ENCODE peak calls at places on chromosome 20, in eight cellular contexts. W, V, E, G, L, M, Q and H are unnamed samples.

GRCh38 chr20:52230406-52230805 is 38.8 kb upstream of the ZFP64 start:
- DNase-seq in L (no peak), V (no peak), M (no peak), W (no peak), G (no peak), Q (no peak), E (no peak), H (no peak)

GRCh38 chr20:9981834-9982233 is 53.0 kb upstream of the ANKEF1 start:
- DNase-seq in E (no peak), G (no peak), M (no peak), V (no peak), L (no peak), W (no peak), Q (no peak), H (no peak)

GRCh38 chr20:23225407-23226060 is 125.1 kb upstream of the NXT1 start:
- DNase-seq in Q (peak; percentile 74), V (no peak), L (peak; percentile 89), W (no peak), E (no peak), M (peak; percentile 67), G (peak; percentile 48), H (no peak)

GRCh38 chr20:50344232-50345071 is 153.8 kb downstream of the CEBPB start:
- DNase-seq in L (no peak), G (no peak), E (no peak), V (no peak), M (no peak), Q (no peak), W (no peak), H (no peak)

GRCh38 chr20:39800548-39800947 is 838.4 kb downstream of the DHX35 start:
- DNase-seq in E (peak; percentile 70), M (no peak), Q (no peak), L (peak; percentile 65), W (no peak), V (peak; percentile 9), G (peak; percentile 56), H (no peak)

GRCh38 chr20:36320898-36321695 is 15.0 kb downstream of the DLGAP4 start:
- DNase-seq in V (no peak), G (no peak), Q (no peak), M (no peak), W (no peak), L (no peak), E (no peak), H (no peak)

GRCh38 chr20:56257604-56258003 is 9.1 kb downstream of the MC3R start:
- DNase-seq in G (no peak), V (no peak), M (no peak), E (no peak), Q (no peak), L (no peak), W (no peak), H (no peak)

GRCh38 chr20:16530201-16530681 is 43.0 kb downstream of the KIF16B start:
- DNase-seq in E (peak; percentile 56), Q (peak; percentile 89), M (peak; percentile 62), V (no peak), G (no peak), L (no peak), W (no peak), H (no peak)

GRCh38 chr20:36352843-36353553 is 46.9 kb downstream of the DLGAP4 start:
- DNase-seq in M (no peak), Q (no peak), V (no peak), W (no peak), L (no peak), E (no peak), G (no peak), H (no peak)

DNA sequence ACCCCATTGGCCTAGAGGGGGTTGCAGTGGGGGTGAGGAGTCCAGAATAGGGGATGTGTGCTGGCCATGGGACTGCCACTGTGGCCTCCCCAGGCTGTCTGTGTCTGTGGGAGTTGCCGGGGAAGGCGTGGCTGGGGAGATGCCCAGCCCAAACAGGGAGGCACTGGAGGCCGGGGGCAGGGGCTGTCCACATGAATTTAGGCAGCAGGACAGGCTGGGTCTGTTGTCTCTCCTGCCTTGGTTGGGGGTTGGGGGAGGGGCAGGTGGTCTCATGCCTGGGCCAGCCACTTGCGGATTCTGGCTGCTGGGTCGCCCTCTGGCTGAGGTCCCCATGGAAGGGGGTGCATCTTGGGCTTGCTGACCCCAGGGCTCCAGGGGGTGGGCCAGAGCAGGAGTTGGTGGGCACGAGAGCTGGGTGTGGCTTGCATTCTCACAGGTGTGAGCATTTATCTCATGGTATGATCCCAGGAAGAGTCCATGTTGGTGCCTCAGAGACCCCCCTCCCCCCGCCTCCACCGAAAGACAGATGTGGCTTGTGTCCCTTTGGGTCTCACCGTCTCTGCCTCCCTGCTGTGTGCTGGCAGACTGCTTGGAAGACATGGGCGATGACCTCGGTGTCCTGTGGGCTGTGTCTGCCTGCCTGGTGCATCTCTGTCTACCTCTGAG is 4.0 kb downstream of the SOX18 start:
- DNase-seq in E (peak; percentile 17), W (no peak), Q (no peak), V (peak; percentile 49), M (no peak), L (no peak), G (no peak), H (no peak)
- H3K27ac ChIP-seq in E (no peak overlapping the region), W (no peak overlapping the region), Q (no peak overlapping the region), V (no peak overlapping the region), M (peak overlapping the region; percentile 4), L (no peak overlapping the region), G (peak overlapping the region; percentile 95), H (no peak overlapping the region)

DNA sequence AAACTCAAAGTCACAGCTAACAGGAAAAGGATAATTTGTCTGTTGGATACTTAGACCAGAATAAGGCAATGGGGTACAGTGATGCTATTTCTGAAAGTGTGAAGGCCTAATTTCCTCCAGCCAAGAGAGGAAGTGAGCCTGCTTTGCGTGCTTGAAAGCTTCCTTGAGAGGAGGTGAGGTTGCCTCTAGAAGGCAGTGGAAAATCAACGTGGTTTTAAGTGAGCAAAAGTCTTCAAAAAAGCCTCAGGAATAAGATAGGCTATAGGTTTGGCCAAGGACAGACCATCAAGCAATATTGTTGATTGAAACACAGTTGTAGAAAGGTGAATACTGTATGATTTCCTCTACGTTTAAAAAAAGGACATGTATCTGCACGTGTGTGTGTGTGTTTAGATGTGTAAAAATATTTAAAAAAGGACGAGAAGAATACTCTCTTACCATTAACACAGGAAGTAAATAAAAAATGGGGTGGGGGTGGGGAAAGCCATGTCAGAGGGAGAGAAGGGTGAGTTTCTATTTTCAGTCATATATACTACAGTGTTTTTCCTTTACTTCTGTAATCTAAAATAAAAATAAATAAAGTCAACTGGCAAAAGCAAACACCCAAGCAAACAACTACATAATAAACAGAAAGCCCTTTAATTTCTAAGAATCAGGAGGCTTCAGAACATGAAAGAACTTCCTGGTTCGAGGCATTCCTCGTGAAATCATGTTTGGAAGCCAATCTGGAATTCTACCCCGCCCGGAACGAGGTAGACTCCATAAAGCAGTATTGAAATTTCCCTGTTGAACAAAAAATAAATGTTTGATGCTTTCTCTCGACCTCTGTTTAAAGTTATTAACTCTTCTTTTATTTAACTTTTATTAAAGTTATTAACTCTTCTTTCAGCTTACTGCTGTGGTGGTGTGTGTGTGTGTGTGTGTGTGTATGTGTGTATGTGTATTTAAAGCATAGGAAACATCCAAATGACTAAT is 158.0 kb upstream of the ZNF217 start:
- DNase-seq in Q (peak; percentile 71), G (no peak), W (peak; percentile 50), E (no peak), M (peak; percentile 24), L (no peak), V (peak; percentile 23), H (no peak)
- H3K4me1 ChIP-seq in Q (peaks cover 9% of the 10 kb centered on the region), G (peaks cover 14% of the 10 kb centered on the region), W (peaks cover 73% of the 10 kb centered on the region), E (peaks cover 11% of the 10 kb centered on the region), M (peaks cover 13% of the 10 kb centered on the region), L (no peaks in the 10 kb centered on the region), V (peaks cover 8% of the 10 kb centered on the region), H (peaks cover 74% of the 10 kb centered on the region)

GRCh38 chr20:47611785-47612184 is 110.1 kb downstream of the NCOA3 start:
- DNase-seq in M (no peak), W (no peak), G (no peak), L (no peak), Q (no peak), V (no peak), E (no peak), H (no peak)

GRCh38 chr20:47610247-47610944 is 108.7 kb downstream of the NCOA3 start:
- DNase-seq in V (peak; percentile 93), L (peak; percentile 84), W (peak; percentile 24), G (no peak), M (peak; percentile 53), Q (peak; percentile 87), E (peak; percentile 59), H (peak; percentile 47)

GRCh38 chr20:47610945-47611250 is 109.2 kb downstream of the NCOA3 start:
- DNase-seq in W (no peak), M (no peak), G (no peak), E (no peak), L (no peak), V (no peak), Q (no peak), H (no peak)

GRCh38 chr20:47614703-47615309 is 113.1 kb downstream of the NCOA3 start:
- DNase-seq in M (no peak), Q (no peak), V (no peak), G (no peak), W (no peak), E (no peak), L (no peak), H (no peak)

GRCh38 chr20:47612670-47613069 is 111.0 kb downstream of the NCOA3 start:
- DNase-seq in W (no peak), G (no peak), M (no peak), L (no peak), V (peak; percentile 9), Q (no peak), E (no peak), H (no peak)
- H3K9me3 ChIP-seq in W (no peaks in the 10 kb centered on the region), G (no peaks in the 10 kb centered on the region), M (no peaks in the 10 kb centered on the region), L (no peaks in the 10 kb centered on the region), V (no peaks in the 10 kb centered on the region), Q (no peaks in the 10 kb centered on the region), E (no peaks in the 10 kb centered on the region), H (no peaks in the 10 kb centered on the region)

GRCh38 chr20:62023935-62024334 is 41.7 kb downstream of the TAF4 start:
- DNase-seq in Q (no peak), E (no peak), W (no peak), L (no peak), V (no peak), G (no peak), M (no peak), H (no peak)

GRCh38 chr20:62019881-62020492 is 45.7 kb downstream of the TAF4 start:
- DNase-seq in G (peak; percentile 73), L (no peak), Q (no peak), E (peak; percentile 49), M (no peak), V (no peak), W (no peak), H (no peak)

GRCh38 chr20:62020935-62021701 is 44.6 kb downstream of the TAF4 start:
- DNase-seq in L (peak; percentile 66), M (no peak), Q (no peak), G (peak; percentile 78), E (no peak), W (no peak), V (no peak), H (no peak)

GRCh38 chr20:62022575-62023139 is 43.0 kb downstream of the TAF4 start:
- DNase-seq in W (no peak), V (no peak), G (no peak), L (no peak), Q (no peak), M (no peak), E (no peak), H (no peak)

DNA sequence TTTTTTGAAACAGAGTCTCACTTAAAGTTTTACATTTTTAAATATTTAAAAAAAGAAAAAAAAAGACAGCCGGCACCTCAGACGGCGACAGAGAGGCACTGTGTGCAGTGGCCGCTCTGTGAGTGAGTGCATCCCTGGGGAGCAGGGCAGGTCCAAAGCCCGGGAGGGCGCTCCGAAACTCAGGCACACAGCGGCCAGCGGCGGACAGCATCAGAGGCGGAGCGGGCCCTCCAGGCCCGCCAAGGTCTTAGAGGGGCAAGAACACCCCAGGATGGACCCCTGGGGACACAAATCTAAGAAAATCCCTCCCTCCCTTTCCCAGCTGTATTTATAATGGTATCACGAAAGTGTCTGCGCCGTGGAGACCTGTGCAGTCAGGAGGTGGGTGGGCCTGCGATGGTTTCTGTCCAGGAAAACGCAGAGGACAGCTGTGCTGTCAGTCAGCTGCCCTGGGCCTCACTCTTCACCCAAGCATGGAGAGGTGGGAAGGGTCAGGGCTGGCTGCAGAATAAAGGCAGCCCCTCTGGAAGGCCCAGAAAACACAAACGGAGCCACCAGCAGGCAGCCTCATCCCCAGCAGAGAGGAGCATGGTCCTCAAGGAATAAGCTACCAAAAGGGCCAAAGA is 43.8 kb downstream of the TAF4 start:
- DNase-seq in M (no peak), E (no peak), L (no peak), Q (no peak), W (no peak), V (no peak), G (no peak), H (no peak)
- H3K27ac ChIP-seq in M (no peak overlapping the region), E (no peak overlapping the region), L (no peak overlapping the region), Q (no peak overlapping the region), W (no peak overlapping the region), V (no peak overlapping the region), G (peak overlapping the region; percentile 69), H (no peak overlapping the region)